ENCODE peak calls at places on chromosomes 4 and X, in nine cellular contexts. W is neural crest cell; O is activated CD8-positive, alpha-beta memory T cell treated with anti-CD3 and anti-CD28 coated beads for 24 hours; F is stimulated activated CD4-positive, alpha-beta T cell treated with anti-CD3 and anti-CD28 coated beads, Interleukin-2, amount 100 ng/mL, for 24 hours; E is cardiac muscle cell; Y is DMS153; D is PC-9; L is T-helper 22 cell; X is omental fat pad. A is an unnamed sample.

GRCh38 chrX:45758319-45758718 is 557.6 kb upstream of the DIPK2B start:
- DNase-seq in W (no peak), O (peak; percentile 75), F (peak; percentile 43), E (peak; percentile 86), Y (no peak), D (no peak), L (peak; percentile 42), X (no peak), A (peak; percentile 69)

GRCh38 chr4:168503652-168504362 is 7.0 kb downstream of the PALLD start:
- DNase-seq in W (no peak), O (no peak), F (no peak), E (peak; percentile 40), Y (no peak), D (no peak), L (no peak), X (no peak), A (no peak)

GRCh38 chr4:91427171-91427570 is 876.6 kb upstream of the GRID2 start:
- DNase-seq in W (no peak), O (no peak), F (no peak), E (no peak), Y (no peak), D (no peak), L (no peak), X (no peak), A (no peak)

GRCh38 chr4:146647615-146648383 is 9.1 kb downstream of the POU4F2 start:
- DNase-seq in W (no peak), O (no peak), F (no peak), E (no peak), Y (no peak), D (no peak), L (no peak), X (no peak), A (peak; percentile 64)

GRCh38 chrX:80335062-80335830 is 85.0 kb upstream of the TENT5D start:
- DNase-seq in W (no peak), O (no peak), F (peak; percentile 18), E (peak; percentile 24), Y (no peak), D (no peak), L (no peak), X (no peak), A (peak; percentile 86)

GRCh38 chr4:82678046-82678445 is 116.3 kb upstream of the TMEM150C start:
- DNase-seq in W (no peak), O (no peak), F (no peak), E (no peak), Y (no peak), D (no peak), L (no peak), X (no peak), A (no peak)

GRCh38 chr4:67556426-67556825 is 2.1 kb upstream of the STAP1 start:
- DNase-seq in W (no peak), O (no peak), F (no peak), E (peak; percentile 46), Y (no peak), D (no peak), L (no peak), X (no peak), A (no peak)

GRCh38 chr4:66688674-66689073 is 856.6 kb downstream of the CENPC start:
- DNase-seq in W (no peak), O (no peak), F (no peak), E (peak; percentile 55), Y (peak; percentile 36), D (no peak), L (no peak), X (no peak), A (no peak)

GRCh38 chr4:168659971-168660465 is 163.2 kb downstream of the PALLD start:
- DNase-seq in W (no peak), O (no peak), F (no peak), E (no peak), Y (no peak), D (no peak), L (no peak), X (no peak), A (no peak)

GRCh38 chr4:48944659-48945290 is 38.2 kb upstream of the OCIAD2 start:
- DNase-seq in W (peak; percentile 21), O (peak; percentile 63), F (peak; percentile 36), E (no peak), Y (no peak), D (no peak), L (no peak), X (no peak), A (no peak)

GRCh38 chr4:3239342-3239741 is 9.6 kb upstream of the MSANTD1 start:
- DNase-seq in W (no peak), O (no peak), F (no peak), E (no peak), Y (no peak), D (no peak), L (no peak), X (no peak), A (no peak)

GRCh38 chr4:168707205-168707604 is 210.4 kb downstream of the PALLD start:
- DNase-seq in W (no peak), O (no peak), F (no peak), E (no peak), Y (no peak), D (no peak), L (no peak), X (no peak), A (no peak)

GRCh38 chrX:41337140-41337539 is 3.2 kb downstream of the DDX3X start:
- DNase-seq in W (no peak), O (no peak), F (no peak), E (no peak), Y (no peak), D (no peak), L (no peak), X (no peak), A (no peak)

GRCh38 chrX:70508296-70508911 is 63.8 kb downstream of the DLG3 start:
- DNase-seq in W (no peak), O (no peak), F (no peak), E (peak; percentile 23), Y (peak; percentile 75), D (no peak), L (no peak), X (no peak), A (no peak)

GRCh38 chrX:153794897-153795816 is 689 bp downstream of the SSR4 start:
- DNase-seq in W (no peak), O (no peak), F (peak; percentile 32), E (peak; percentile 13), Y (no peak), D (no peak), L (no peak), X (no peak), A (no peak)

GRCh38 chr4:40837094-40837870 is 87.5 kb downstream of the NSUN7 start:
- DNase-seq in W (no peak), O (no peak), F (no peak), E (no peak), Y (no peak), D (no peak), L (no peak), X (no peak), A (no peak)

GRCh38 chr4:8099981-8100464 is 58.6 kb downstream of the ABLIM2 start:
- DNase-seq in W (no peak), O (no peak), F (no peak), E (peak; percentile 45), Y (no peak), D (no peak), L (no peak), X (no peak), A (no peak)

GRCh38 chr4:188107931-188108843 is 1.2 kb downstream of the TRIML2 start:
- DNase-seq in W (no peak), O (no peak), F (no peak), E (no peak), Y (no peak), D (no peak), L (no peak), X (no peak), A (peak; percentile 73)

GRCh38 chrX:43685221-43685620 is 29.1 kb downstream of the MAOA start:
- DNase-seq in W (no peak), O (no peak), F (no peak), E (no peak), Y (no peak), D (no peak), L (no peak), X (no peak), A (no peak)

GRCh38 chrX:40173662-40174593 is 76.2 kb upstream of the BCOR start:
- DNase-seq in W (no peak), O (peak; percentile 84), F (peak; percentile 73), E (peak; percentile 39), Y (peak; percentile 61), D (peak; percentile 81), L (peak; percentile 43), X (no peak), A (peak; percentile 79)

GRCh38 chr4:186762361-186762760 is 38.7 kb upstream of the FAT1 start:
- DNase-seq in W (no peak), O (no peak), F (no peak), E (no peak), Y (no peak), D (peak; percentile 57), L (no peak), X (no peak), A (no peak)